ENCODE peak calls at places on chromosomes 16 and 17, in four cellular contexts. L is IMR-90; N is NCI-H748 treated with DMSO at 0.1 percent for 48 hours; V is stimulated activated CD4-positive, alpha-beta T cell treated with anti-CD3 and anti-CD28 coated beads, Interleukin-2, amount 100 ng/mL, for 48 hours. Z is an unnamed sample.

GRCh38 chr17:79992657-79993389 is 42.8 kb downstream of the TBC1D16 start:
- DNase-seq in L (no peak), N (no peak), V (no peak), Z (no peak)

GRCh38 chr17:77957215-77957868 is 1.2 kb upstream of the TNRC6C start:
- DNase-seq in L (peak; percentile 29), N (no peak), V (peak; percentile 3), Z (no peak)

GRCh38 chr17:41003926-41004325 is 4.2 kb upstream of the KRTAP3-2 start:
- DNase-seq in L (no peak), N (no peak), V (no peak), Z (no peak)

GRCh38 chr17:65855245-65855644 is 293.8 kb upstream of the AXIN2 start:
- DNase-seq in L (peak; percentile 45), N (no peak), V (no peak), Z (no peak)

GRCh38 chr16:85610446-85611204 is 2.5 kb upstream of the GSE1 start:
- DNase-seq in L (peak; percentile 81), N (peak; percentile 74), V (peak; percentile 92), Z (peak; percentile 88)

GRCh38 chr17:3960764-3961163 is 3.5 kb downstream of the ATP2A3 start:
- DNase-seq in L (peak; percentile 55), N (no peak), V (no peak), Z (no peak)

GRCh38 chr17:79391808-79392233 is 219.0 kb downstream of the RBFOX3 start:
- DNase-seq in L (peak; percentile 53), N (peak; percentile 16), V (peak; percentile 71), Z (peak; percentile 49)

GRCh38 chr17:64209983-64210382 is 53.1 kb downstream of the TEX2 start:
- DNase-seq in L (no peak), N (no peak), V (no peak), Z (no peak)

GRCh38 chr16:78478267-78478821 is 378.9 kb downstream of the WWOX start:
- DNase-seq in L (no peak), N (peak; percentile 28), V (peak; percentile 10), Z (no peak)

GRCh38 chr17:78716814-78717393 is 65.2 kb downstream of the CYTH1 start:
- DNase-seq in L (peak; percentile 22), N (peak; percentile 50), V (no peak), Z (no peak)

GRCh38 chr17:55451758-55452468 is 30.3 kb upstream of the MMD start:
- DNase-seq in L (peak; percentile 68), N (no peak), V (no peak), Z (no peak)

GRCh38 chr17:79915850-79916430 is 76.7 kb upstream of the CBX4 start:
- DNase-seq in L (peak; percentile 28), N (no peak), V (no peak), Z (no peak)

GRCh38 chr17:56596741-56597494 is 3.4 kb downstream of the NOG start:
- DNase-seq in L (no peak), N (peak; percentile 34), V (no peak), Z (no peak)

GRCh38 chr17:63446218-63446980 is at the start of gene CYB561:
- DNase-seq in L (peak; percentile 29), N (peak; percentile 56), V (peak; percentile 64), Z (peak; percentile 62)

GRCh38 chr17:75301502-75302206 is 12.4 kb upstream of the SLC25A19 start:
- DNase-seq in L (no peak), N (no peak), V (no peak), Z (no peak)

GRCh38 chr17:78200451-78200850 is 13.3 kb downstream of the AFMID start:
- DNase-seq in L (no peak), N (no peak), V (no peak), Z (no peak)

GRCh38 chr17:61223725-61224124 is 175.9 kb upstream of the TBX2 start:
- DNase-seq in L (no peak), N (no peak), V (no peak), Z (no peak)

GRCh38 chr16:64434526-64435069 is 687.3 kb downstream of the CDH11 start:
- DNase-seq in L (no peak), N (no peak), V (no peak), Z (no peak)

GRCh38 chr16:15993946-15994665 is 44.7 kb downstream of the ABCC1 start:
- DNase-seq in L (peak; percentile 71), N (no peak), V (no peak), Z (no peak)

GRCh38 chr17:80647746-80648145 is 103.1 kb downstream of the RPTOR start:
- DNase-seq in L (peak; percentile 97), N (peak; percentile 62), V (no peak), Z (no peak)

GRCh38 chr16:81860310-81860709 is 81.2 kb downstream of the PLCG2 start:
- DNase-seq in L (no peak), N (no peak), V (no peak), Z (no peak)

GRCh38 chr17:45431531-45432404 is 902 bp downstream of the ARHGAP27 start:
- DNase-seq in L (peak; percentile 31), N (peak; percentile 68), V (peak; percentile 64), Z (peak; percentile 61)

GRCh38 chr17:40846515-40847155 is 20.4 kb downstream of the KRT12 start:
- DNase-seq in L (no peak), N (no peak), V (no peak), Z (no peak)

GRCh38 chr17:80529104-80529903 is 15.3 kb upstream of the RPTOR start:
- DNase-seq in L (no peak), N (no peak), V (no peak), Z (no peak)

GRCh38 chr17:58249270-58250133 is 11.1 kb downstream of the LPO start:
- DNase-seq in L (peak; percentile 31), N (peak; percentile 52), V (peak; percentile 84), Z (peak; percentile 69)

GRCh38 chr16:2842340-2843000 is 12.4 kb downstream of the ZG16B start:
- DNase-seq in L (no peak), N (no peak), V (peak; percentile 85), Z (peak; percentile 78)

GRCh38 chr16:57150682-57151330 is 35.0 kb downstream of the PSME3IP1 start:
- DNase-seq in L (peak; percentile 23), N (no peak), V (no peak), Z (no peak)

GRCh38 chr16:87645802-87646201 is 43.5 kb downstream of the JPH3 start:
- DNase-seq in L (no peak), N (no peak), V (no peak), Z (no peak)

GRCh38 chr17:18962494-18962815 is 10.5 kb downstream of the SLC5A10 start:
- DNase-seq in L (no peak), N (no peak), V (no peak), Z (no peak)

GRCh38 chr16:23587726-23588125 is 8.4 kb downstream of the NDUFAB1 start:
- DNase-seq in L (peak; percentile 96), N (no peak), V (no peak), Z (no peak)

GRCh38 chr16:4327782-4328579 is 12.1 kb downstream of the GLIS2 start:
- DNase-seq in L (peak; percentile 69), N (no peak), V (peak; percentile 44), Z (no peak)

GRCh38 chr17:65041518-65041917 is 15.0 kb downstream of the GNA13 start:
- DNase-seq in L (no peak), N (no peak), V (no peak), Z (no peak)

GRCh38 chr17:55612691-55613141 is 101.5 kb upstream of the SMIM36 start:
- DNase-seq in L (peak; percentile 17), N (no peak), V (no peak), Z (no peak)

Z was measured in stimulated activated CD8-positive, alpha-beta memory T cell treated with anti-CD3 and anti-CD28 coated beads, Interleukin-4, amount 100 ng/mL, for 24 hours.